ENCODE peak calls at places on chromosome 9, in four cellular contexts. C, F, H and X are unnamed samples.

GRCh38 chr9:16126042-16126441 is 573.2 kb downstream of the CCDC171 start:
- DNase-seq in C (peak), F (no peak), H (no peak), X (no peak)

GRCh38 chr9:110116543-110116885 is 91.4 kb downstream of the C9orf152 start:
- DNase-seq in C (peak), F (no peak), H (no peak), X (no peak)

GRCh38 chr9:8804618-8805017 is 1005.0 kb upstream of the DMAC1 start:
- DNase-seq in C (no peak), F (no peak), H (no peak), X (no peak)

GRCh38 chr9:125752070-125752628 is 5.0 kb downstream of the PBX3 start:
- DNase-seq in C (no peak), F (no peak), H (no peak), X (no peak)

GRCh38 chr9:20624201-20625002 is 2.1 kb upstream of the MLLT3 start:
- DNase-seq in C (peak), F (peak), H (no peak), X (no peak)

GRCh38 chr9:127642047-127642740 is 30.1 kb downstream of the STXBP1 start:
- DNase-seq in C (no peak), F (no peak), H (no peak), X (no peak)

GRCh38 chr9:88087906-88088305 is 50.4 kb downstream of the SPATA31C2 start:
- DNase-seq in C (peak), F (no peak), H (no peak), X (no peak)

GRCh38 chr9:126001581-126002225 is 254.5 kb downstream of the PBX3 start:
- DNase-seq in C (no peak), F (no peak), H (no peak), X (no peak)

GRCh38 chr9:89360465-89360864 is 42.2 kb downstream of the SECISBP2 start:
- DNase-seq in C (no peak), F (no peak), H (no peak), X (no peak)

GRCh38 chr9:87567047-87567446 is 69.4 kb downstream of the DAPK1 start:
- DNase-seq in C (no peak), F (no peak), H (no peak), X (no peak)

GRCh38 chr9:8760000-8760767 is 960.6 kb upstream of the DMAC1 start:
- DNase-seq in C (no peak), F (no peak), H (no peak), X (no peak)

GRCh38 chr9:83219154-83219923 is 156.4 kb upstream of the RASEF start:
- DNase-seq in C (peak), F (peak), H (no peak), X (peak)

GRCh38 chr9:101465330-101465915 is 29.8 kb upstream of the ALDOB start:
- DNase-seq in C (peak), F (peak), H (no peak), X (peak)

DNA sequence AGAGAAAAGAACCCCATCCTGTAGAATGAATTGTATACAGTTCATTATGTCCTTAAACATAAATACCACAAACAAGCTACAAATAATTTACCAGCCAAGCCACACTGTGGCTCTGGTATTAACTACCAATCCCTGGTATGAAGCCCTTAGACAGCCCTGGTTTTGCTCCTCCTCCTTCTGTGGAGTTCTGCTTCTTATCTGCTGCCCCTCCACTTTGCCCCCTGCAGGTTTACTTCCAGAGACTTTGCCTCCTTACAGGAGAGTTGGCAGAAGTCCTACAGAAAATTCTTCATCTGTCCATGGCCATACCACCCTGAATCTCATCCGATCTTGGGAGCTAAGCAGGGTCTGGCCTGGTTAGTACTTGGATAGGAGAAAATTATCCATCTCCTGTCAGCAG is 219.8 kb downstream of the ACTL7B start:
- DNase-seq in C (no peak), F (peak), H (no peak), X (no peak)
- TF ChIP-seq CTCF in C (no peak), F (no peak), H (no peak), X (no peak)

GRCh38 chr9:2317591-2317990 is 302.4 kb downstream of the SMARCA2 start:
- DNase-seq in C (no peak), F (no peak), H (no peak), X (no peak)

GRCh38 chr9:2321523-2322148 is 300.0 kb upstream of the VLDLR start:
- DNase-seq in C (no peak), F (no peak), H (no peak), X (peak)

GRCh38 chr9:2320632-2321031 is 301.0 kb upstream of the VLDLR start:
- DNase-seq in C (no peak), F (no peak), H (no peak), X (no peak)

GRCh38 chr9:2320126-2320525 is 301.5 kb upstream of the VLDLR start:
- DNase-seq in C (no peak), F (no peak), H (no peak), X (no peak)

DNA sequence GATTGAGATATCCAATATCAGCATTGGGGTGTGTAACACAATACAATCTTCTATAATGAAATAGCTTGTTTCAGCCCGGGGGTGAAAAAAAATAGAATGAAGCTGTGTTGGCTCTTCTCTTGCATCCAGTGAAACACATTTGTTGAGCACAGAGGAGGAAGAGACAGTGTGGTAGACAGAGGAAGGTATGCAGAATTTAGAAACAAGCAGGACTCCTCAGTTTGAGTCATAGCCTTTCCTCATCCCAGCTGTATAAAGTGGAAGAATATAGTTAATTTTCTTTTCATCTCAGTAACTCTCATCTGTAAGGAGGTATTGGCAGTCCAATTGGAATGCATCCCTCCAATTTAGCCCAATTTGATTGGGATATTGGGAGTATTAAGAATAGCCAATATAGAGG is 302.2 kb upstream of the VLDLR start:
- DNase-seq in C (no peak), F (no peak), H (no peak), X (no peak)
- TF ChIP-seq CTCF in C (no peak), F (no peak), H (no peak), X (no peak)

DNA sequence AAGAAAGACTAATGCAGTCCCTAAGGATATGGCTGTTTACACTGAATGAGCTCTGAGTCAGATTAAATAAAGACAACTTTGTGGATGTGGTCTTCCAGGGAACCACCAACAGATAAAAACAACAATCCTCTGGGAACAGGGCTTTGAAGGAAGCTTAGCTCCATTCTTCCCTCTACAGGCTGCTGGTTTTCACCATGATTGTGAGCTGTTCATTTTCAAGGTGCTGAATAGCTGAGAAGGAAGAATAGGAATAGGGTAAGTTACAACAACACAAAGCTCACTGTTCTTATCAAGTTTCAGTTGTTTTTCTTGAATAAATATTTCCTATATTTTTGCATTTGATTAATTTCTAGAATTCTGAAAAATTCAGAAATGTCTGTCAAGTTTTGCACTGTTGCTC is 25.9 kb upstream of the PTAR1 start:
- DNase-seq in C (peak), F (no peak), H (no peak), X (no peak)
- TF ChIP-seq CTCF in C (peak), F (no peak), H (no peak), X (no peak)

GRCh38 chr9:95182854-95183563 is 134.5 kb downstream of the FANCC start:
- DNase-seq in C (no peak), F (no peak), H (no peak), X (no peak)
- TF ChIP-seq CTCF in C (no peak), F (no peak), H (no peak), X (no peak)

GRCh38 chr9:98419260-98419603 is 163.8 kb upstream of the TBC1D2 start:
- DNase-seq in C (no peak), F (no peak), H (no peak), X (no peak)

GRCh38 chr9:98415782-98416181 is 160.3 kb upstream of the TBC1D2 start:
- DNase-seq in C (no peak), F (no peak), H (no peak), X (no peak)

GRCh38 chr9:98418578-98419259 is 163.3 kb upstream of the TBC1D2 start:
- DNase-seq in C (no peak), F (no peak), H (no peak), X (no peak)

GRCh38 chr9:98411981-98412561 is 156.6 kb upstream of the TBC1D2 start:
- DNase-seq in C (no peak), F (no peak), H (no peak), X (no peak)

GRCh38 chr9:98416294-98416693 is 160.8 kb upstream of the TBC1D2 start:
- DNase-seq in C (no peak), F (no peak), H (no peak), X (no peak)
- TF ChIP-seq CTCF in C (no peak), F (no peak), H (no peak), X (no peak)

GRCh38 chr9:98365227-98365669 is 109.8 kb upstream of the TBC1D2 start:
- DNase-seq in C (peak), F (peak), H (no peak), X (no peak)
- TF ChIP-seq CTCF in C (peak), F (peak), H (no peak), X (peak)

DNA sequence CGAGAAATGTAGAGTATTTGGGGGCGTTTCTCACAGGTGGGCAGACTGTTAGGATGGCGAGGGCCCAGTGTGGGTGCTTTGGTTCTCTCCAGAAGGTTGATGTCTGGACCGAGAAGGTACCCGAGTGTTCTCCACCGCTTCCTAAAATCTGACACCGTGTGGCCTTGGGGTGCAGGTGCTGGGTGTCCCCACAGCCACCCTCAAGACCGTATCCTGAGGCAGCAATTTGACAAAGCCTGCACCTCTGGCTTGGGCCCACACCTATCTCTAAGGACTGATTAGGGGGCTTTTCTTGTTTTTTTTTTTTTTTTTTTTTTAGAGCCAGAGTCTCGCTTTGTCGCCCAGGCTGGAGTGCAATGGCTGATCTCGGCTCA is 1.3 kb downstream of the PPP1R26 start:
- DNase-seq in C (no peak), F (no peak), H (no peak), X (no peak)
- TF ChIP-seq CTCF in C (no peak), F (no peak), H (no peak), X (no peak)